ENCODE peak calls at places on chromosome 17, in eight cellular contexts. Q, S, A, P, X, F, Y and N are unnamed samples.

GRCh38 chr17:31674717-31675349 is 184.2 kb downstream of the COPRS start:
- DNase-seq in F (no peak), S (no peak), Q (peak), Y (no peak), A (no peak), X (no peak), P (no peak), N (peak)

GRCh38 chr17:65550075-65550635 is 11.3 kb downstream of the AXIN2 start:
- DNase-seq in S (no peak), P (no peak), A (no peak), Y (no peak), Q (no peak), X (no peak), F (no peak), N (no peak)

GRCh38 chr17:34542700-34543336 is 36.6 kb upstream of the TMEM132E start:
- DNase-seq in S (peak), P (peak), Y (peak), A (no peak), Q (peak), X (no peak), F (no peak), N (peak)

GRCh38 chr17:80601146-80601545 is 56.5 kb downstream of the RPTOR start:
- DNase-seq in A (no peak), Q (no peak), Y (no peak), X (no peak), F (no peak), S (no peak), P (no peak), N (no peak)

GRCh38 chr17:57455063-57455914 is 199.0 kb downstream of the MSI2 start:
- DNase-seq in P (peak), F (no peak), Y (no peak), A (no peak), X (no peak), S (no peak), Q (no peak), N (peak)

GRCh38 chr17:77951123-77951522 is 7.4 kb upstream of the TNRC6C start:
- DNase-seq in A (no peak), X (no peak), Y (no peak), P (no peak), F (no peak), S (no peak), Q (no peak), N (no peak)

GRCh38 chr17:5885336-5885735 is 184.8 kb upstream of the WSCD1 start:
- DNase-seq in S (no peak), Q (no peak), P (no peak), A (no peak), X (no peak), Y (no peak), F (no peak), N (no peak)

GRCh38 chr17:79842656-79843474 is 3.6 kb upstream of the CBX4 start:
- DNase-seq in F (peak), P (peak), Y (peak), A (no peak), Q (no peak), S (no peak), X (no peak), N (peak)

GRCh38 chr17:77580956-77581355 is 377.5 kb upstream of the TNRC6C start:
- DNase-seq in Q (peak), S (no peak), Y (no peak), X (no peak), A (no peak), F (no peak), P (no peak), N (no peak)

GRCh38 chr17:69269174-69269998 is 40.8 kb upstream of the ABCA10 start:
- DNase-seq in Q (peak), Y (no peak), P (no peak), A (no peak), X (no peak), S (peak), F (no peak), N (peak)

GRCh38 chr17:40322417-40323315 is 13.7 kb downstream of the RARA start:
- DNase-seq in F (peak), S (peak), P (peak), Q (no peak), Y (peak), A (peak), X (peak), N (peak)

GRCh38 chr17:880074-880870 is 98.1 kb downstream of the MRM3 start:
- DNase-seq in Y (no peak), F (no peak), A (peak), X (no peak), S (no peak), P (no peak), Q (peak), N (peak)

GRCh38 chr17:82863646-82863940 is 23.8 kb upstream of the ZNF750 start:
- DNase-seq in P (no peak), F (peak), X (no peak), Q (no peak), Y (no peak), S (no peak), A (no peak), N (no peak)

GRCh38 chr17:68457168-68457538 is at the start of gene WIPI1:
- DNase-seq in Y (peak), X (peak), Q (no peak), S (peak), F (no peak), A (no peak), P (no peak), N (no peak)

GRCh38 chr17:82231562-82232321 is 2.9 kb downstream of the SLC16A3 start:
- DNase-seq in A (peak), P (no peak), X (peak), S (peak), Y (peak), Q (peak), F (peak), N (peak)

GRCh38 chr17:77546772-77547201 is 406.0 kb downstream of the SEC14L1 start:
- DNase-seq in F (no peak), A (no peak), P (no peak), X (no peak), S (no peak), Y (peak), Q (no peak), N (no peak)

GRCh38 chr17:76446449-76447231 is 6.3 kb downstream of the UBE2O start:
- DNase-seq in Q (peak), F (no peak), P (no peak), X (no peak), A (no peak), S (peak), Y (no peak), N (peak)

GRCh38 chr17:55134486-55135157 is 130.1 kb upstream of the HLF start:
- DNase-seq in Q (no peak), F (no peak), X (no peak), P (no peak), A (no peak), Y (no peak), S (no peak), N (no peak)

GRCh38 chr17:1484060-1484535 is 8.4 kb downstream of the MYO1C start:
- DNase-seq in Y (peak), X (no peak), S (no peak), P (no peak), A (no peak), Q (no peak), F (no peak), N (no peak)

GRCh38 chr17:43697937-43698336 is 36.2 kb upstream of the MEOX1 start:
- DNase-seq in Q (no peak), Y (no peak), A (no peak), X (no peak), F (no peak), S (no peak), P (no peak), N (no peak)

GRCh38 chr17:45410144-45411091 is 22.3 kb downstream of the ARHGAP27 start:
- DNase-seq in P (peak), S (no peak), X (no peak), Q (no peak), Y (peak), F (peak), A (no peak), N (no peak)

GRCh38 chr17:45316271-45317112 is at the start of gene MAP3K14:
- DNase-seq in X (no peak), Y (peak), F (peak), Q (peak), A (peak), S (peak), P (no peak), N (peak)

GRCh38 chr17:76492989-76493501 is 8.2 kb downstream of the RHBDF2 start:
- DNase-seq in X (peak), S (no peak), Y (peak), P (peak), A (no peak), F (peak), Q (peak), N (peak)

GRCh38 chr17:36049643-36050042 is 14.4 kb upstream of the CCL18 start:
- DNase-seq in Q (no peak), Y (no peak), P (no peak), S (no peak), A (no peak), F (no peak), X (no peak), N (no peak)

GRCh38 chr17:36048061-36048460 is 16.0 kb upstream of the CCL18 start:
- DNase-seq in F (no peak), Y (no peak), X (no peak), A (no peak), P (no peak), S (no peak), Q (no peak), N (no peak)
- TF ChIP-seq CTCF in F (no peak), Y (no peak), X (no peak), A (no peak), P (no peak), S (no peak), Q (no peak), N (no peak)

GRCh38 chr17:3447625-3448024 is 14.0 kb upstream of the OR1E2 start:
- DNase-seq in F (no peak), P (no peak), S (peak), X (no peak), Q (peak), A (no peak), Y (no peak), N (peak)
- TF ChIP-seq CTCF in F (no peak), P (peak), S (peak), X (no peak), Q (no peak), A (no peak), Y (no peak), N (no peak)

DNA sequence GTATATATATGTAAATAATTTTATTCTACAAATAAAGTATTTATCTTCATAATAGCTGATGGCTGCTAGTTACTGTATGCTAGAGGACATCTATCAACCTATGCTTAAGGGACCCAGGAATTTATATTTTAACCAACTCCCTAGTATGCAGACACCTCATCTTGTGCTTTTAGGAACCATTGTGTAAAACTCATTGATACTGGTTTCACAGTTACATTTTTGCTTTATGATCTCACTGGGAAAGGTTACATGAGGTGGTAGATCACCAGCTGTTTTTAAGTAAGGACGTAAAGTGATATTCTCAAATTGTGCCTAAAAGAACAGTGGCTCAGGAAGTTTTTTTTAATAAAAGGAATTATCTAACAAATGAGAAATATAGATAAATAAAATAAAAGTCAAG is 56.4 kb downstream of the VMP1 start:
- DNase-seq in X (no peak), S (peak), Q (no peak), A (no peak), Y (no peak), F (no peak), P (no peak), N (peak)
- TF ChIP-seq CTCF in X (no peak), S (no peak), Q (no peak), A (no peak), Y (no peak), F (no peak), P (no peak), N (no peak)

GRCh38 chr17:37406635-37407455 is at the start of the genes ACACA and TADA2A:
- DNase-seq in Y (peak), P (peak), Q (peak), F (peak), X (peak), A (peak), S (peak), N (peak)
- TF ChIP-seq CTCF in Y (no peak), P (no peak), Q (no peak), F (no peak), X (no peak), A (peak), S (no peak), N (no peak)

GRCh38 chr17:17141279-17141678 is 64.9 kb downstream of the PLD6 start:
- DNase-seq in F (peak), X (no peak), Y (no peak), A (no peak), S (no peak), Q (no peak), P (no peak), N (no peak)

GRCh38 chr17:17142556-17142955 is 63.6 kb downstream of the PLD6 start:
- DNase-seq in Q (no peak), P (no peak), F (no peak), Y (no peak), S (no peak), X (no peak), A (no peak), N (no peak)

GRCh38 chr17:17141860-17142552 is 64.1 kb downstream of the PLD6 start:
- DNase-seq in Q (no peak), S (peak), P (peak), X (no peak), Y (no peak), A (peak), F (no peak), N (peak)

GRCh38 chr17:17139972-17140589 is 66.1 kb downstream of the PLD6 start:
- DNase-seq in Y (no peak), A (no peak), Q (no peak), F (peak), S (no peak), P (no peak), X (no peak), N (no peak)

DNA sequence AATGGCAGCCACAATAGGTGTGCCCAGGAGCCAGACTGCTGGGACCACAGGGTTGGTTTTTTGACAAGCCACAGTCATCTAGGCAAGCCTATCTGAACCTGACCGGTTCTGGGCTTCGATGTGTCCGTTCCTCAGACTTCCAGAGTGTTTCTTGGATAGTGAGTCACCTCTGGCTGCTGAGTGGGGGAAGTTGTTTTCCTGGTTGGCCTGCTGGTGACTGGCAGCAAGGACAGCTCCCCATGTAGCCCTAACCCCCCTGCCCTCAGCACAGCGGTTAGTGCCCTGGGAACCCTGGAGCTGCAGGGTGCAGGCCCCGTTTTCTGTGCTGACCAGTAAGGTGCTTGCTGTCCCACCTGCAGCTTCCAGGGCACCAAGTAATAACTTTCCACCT is 65.5 kb downstream of the PLD6 start:
- DNase-seq in Y (no peak), F (peak), P (no peak), A (no peak), X (no peak), Q (peak), S (peak), N (peak)
- TF ChIP-seq CTCF in Y (no peak), F (no peak), P (no peak), A (no peak), X (peak), Q (no peak), S (no peak), N (peak)

GRCh38 chr17:2723505-2723996 is 12.0 kb upstream of the CLUH start:
- DNase-seq in Q (no peak), P (no peak), S (no peak), Y (peak), X (no peak), F (no peak), A (no peak), N (no peak)

GRCh38 chr17:2721603-2722002 is 10.0 kb upstream of the CLUH start:
- DNase-seq in A (no peak), X (no peak), S (no peak), Y (no peak), F (no peak), P (no peak), Q (no peak), N (no peak)

GRCh38 chr17:2722611-2723010 is 11.0 kb upstream of the CLUH start:
- DNase-seq in Q (no peak), P (no peak), F (no peak), X (no peak), S (no peak), A (no peak), Y (no peak), N (no peak)

GRCh38 chr17:2723997-2724782 is 12.6 kb upstream of the CLUH start:
- DNase-seq in Q (no peak), Y (peak), F (no peak), A (no peak), S (no peak), X (no peak), P (no peak), N (no peak)

GRCh38 chr17:2724783-2725164 is 13.2 kb upstream of the CLUH start:
- DNase-seq in P (no peak), F (peak), Q (no peak), X (no peak), S (peak), A (no peak), Y (peak), N (peak)
- TF ChIP-seq CTCF in P (peak), F (peak), Q (no peak), X (no peak), S (peak), A (no peak), Y (no peak), N (no peak)

GRCh38 chr17:18004345-18004744 is 31.7 kb downstream of the DRC3 start:
- DNase-seq in Y (no peak), A (no peak), F (no peak), X (no peak), P (no peak), Q (no peak), S (no peak), N (no peak)

GRCh38 chr17:18002171-18002570 is 29.5 kb downstream of the DRC3 start:
- DNase-seq in X (no peak), F (no peak), S (no peak), P (no peak), Q (no peak), A (no peak), Y (no peak), N (no peak)

GRCh38 chr17:18005496-18005895 is 32.8 kb downstream of the DRC3 start:
- DNase-seq in X (no peak), F (no peak), S (no peak), Y (no peak), A (no peak), P (no peak), Q (no peak), N (no peak)

GRCh38 chr17:18006495-18007239 is 32.3 kb downstream of the ATPAF2 start:
- DNase-seq in A (no peak), Y (no peak), S (no peak), P (no peak), F (no peak), Q (no peak), X (no peak), N (no peak)

GRCh38 chr17:18004901-18005305 is 32.2 kb downstream of the DRC3 start:
- DNase-seq in F (no peak), P (no peak), Y (no peak), X (no peak), Q (no peak), A (no peak), S (no peak), N (no peak)
- TF ChIP-seq CTCF in F (no peak), P (no peak), Y (no peak), X (no peak), Q (peak), A (no peak), S (no peak), N (peak)

DNA sequence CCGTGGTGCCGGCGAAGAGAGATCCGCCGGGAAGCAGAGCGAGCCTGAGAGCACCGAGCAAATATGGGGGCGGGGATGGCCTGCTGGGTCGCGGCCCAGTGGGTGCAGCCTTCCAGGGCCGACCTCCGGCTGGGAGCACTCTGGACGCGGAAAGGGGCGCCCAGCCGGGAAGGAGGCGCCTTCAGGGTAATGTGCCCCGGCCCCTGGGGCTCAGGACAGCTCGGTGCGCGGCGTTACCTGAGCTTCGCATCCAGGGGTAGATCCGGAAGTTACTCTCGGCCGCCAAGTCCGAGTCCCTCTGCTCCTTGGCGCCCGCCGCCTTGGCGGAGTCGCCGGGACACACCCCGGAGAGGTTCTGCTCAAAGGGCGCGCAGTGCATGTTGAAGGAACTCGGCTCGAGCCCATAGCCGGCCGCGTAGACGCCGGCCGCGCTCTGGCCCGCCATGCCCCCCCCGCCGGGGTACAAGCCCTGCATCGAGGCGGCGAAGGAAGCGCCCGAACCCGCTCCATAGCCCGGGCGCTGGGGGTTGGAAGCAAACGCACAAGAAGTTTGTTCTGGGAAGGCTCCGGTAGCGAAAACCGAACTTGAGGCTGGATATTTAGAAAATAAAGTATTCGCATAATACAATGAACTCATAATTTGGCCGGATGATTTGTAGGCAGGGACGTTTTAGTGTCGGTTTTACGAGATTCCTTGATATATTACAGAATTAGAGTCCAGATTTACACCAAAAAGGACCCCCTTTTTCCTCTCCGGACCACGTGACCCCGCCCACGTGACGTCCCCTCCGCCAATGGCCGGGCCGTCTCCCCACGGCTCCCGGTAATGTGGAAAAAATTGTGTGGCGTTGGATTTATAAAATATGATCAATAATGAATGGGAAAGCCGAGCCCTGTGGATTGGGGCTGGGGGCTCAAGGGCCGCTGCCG is at the start of gene HOXB7:
- DNase-seq in F (no peak), P (peak), Y (peak), X (no peak), Q (no peak), A (peak), S (peak), N (no peak)
- TF ChIP-seq CTCF in F (no peak), P (no peak), Y (no peak), X (no peak), Q (no peak), A (no peak), S (no peak), N (no peak)

GRCh38 chr17:14768923-14769322 is 468.0 kb downstream of the HS3ST3B1 start:
- DNase-seq in Q (peak), F (no peak), S (peak), A (no peak), P (no peak), X (no peak), Y (no peak), N (no peak)
- TF ChIP-seq CTCF in Q (no peak), F (peak), S (no peak), A (no peak), P (no peak), X (no peak), Y (no peak), N (no peak)

DNA sequence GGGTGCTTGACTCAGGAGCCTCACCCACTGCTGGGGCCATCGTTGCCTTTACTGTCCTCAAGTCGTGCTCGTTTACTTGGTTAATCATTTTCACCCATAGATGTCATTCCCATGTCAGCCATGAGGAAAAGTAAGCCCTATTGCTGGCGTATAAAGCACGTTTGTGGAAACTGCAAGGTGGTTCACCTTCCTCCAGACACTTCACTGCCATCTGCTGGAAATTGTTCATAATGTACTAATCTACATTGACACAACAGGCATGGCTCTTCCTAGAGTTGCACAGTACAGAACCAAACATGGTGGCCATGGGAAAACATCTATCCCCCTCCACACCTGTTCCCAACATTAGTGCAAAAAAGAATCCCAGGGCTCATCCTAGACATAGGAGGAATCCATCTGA is 116.6 kb downstream of the ZNF18 start:
- DNase-seq in A (no peak), F (no peak), Y (peak), P (no peak), Q (peak), S (peak), X (no peak), N (peak)
- TF ChIP-seq CTCF in A (no peak), F (peak), Y (no peak), P (no peak), Q (peak), S (peak), X (no peak), N (no peak)